ENCODE peak calls at places on chromosomes 4 and X, in four cellular contexts. S, Z, I and L are unnamed samples.

GRCh38 chrX:110051559-110051958 is 48.6 kb downstream of the TMEM164 start:
- DNase-seq in S (no peak), I (no peak), Z (no peak), L (no peak)

GRCh38 chrX:2550288-2551020 is 49.7 kb upstream of the DHRSX start:
- DNase-seq in S (no peak), I (no peak), Z (peak), L (no peak)

GRCh38 chrX:21658152-21658737 is at the start of gene KLHL34:
- DNase-seq in I (no peak), Z (no peak), S (no peak), L (no peak)

GRCh38 chr4:52298444-52298843 is 247.3 kb downstream of the SPATA18 start:
- DNase-seq in I (no peak), S (no peak), Z (no peak), L (no peak)

GRCh38 chr4:113943863-113944262 is 35.6 kb downstream of the ARSJ start:
- DNase-seq in S (no peak), Z (peak), I (no peak), L (no peak)

GRCh38 chr4:79597266-79597665 is 189.2 kb upstream of the GK2 start:
- DNase-seq in I (no peak), Z (peak), S (no peak), L (no peak)

GRCh38 chrX:1592128-1592862 is 891 bp downstream of the AKAP17A start:
- DNase-seq in Z (peak), I (no peak), S (no peak), L (no peak)

GRCh38 chrX:135477576-135477975 is 42.9 kb upstream of the INTS6L start:
- DNase-seq in S (no peak), Z (peak), I (peak), L (peak)

GRCh38 chr4:155666701-155667537 is at the start of gene GUCY1A1:
- DNase-seq in I (peak), S (no peak), Z (peak), L (peak)

GRCh38 chrX:1167466-1167865 is 45.0 kb downstream of the CRLF2 start:
- DNase-seq in Z (no peak), I (no peak), S (no peak), L (no peak)

GRCh38 chrX:94178145-94178790 is 504.3 kb downstream of the FAM133A start:
- DNase-seq in S (no peak), I (no peak), Z (peak), L (no peak)

GRCh38 chr4:3836802-3837601 is 70.8 kb downstream of the ADRA2C start:
- DNase-seq in I (peak), S (no peak), Z (no peak), L (no peak)

GRCh38 chrX:74924449-74925209 is 623 bp downstream of the NEXMIF start:
- DNase-seq in I (peak), Z (peak), S (peak), L (peak)

GRCh38 chr4:4532371-4532770 is 9.5 kb downstream of the STX18 start:
- DNase-seq in I (no peak), Z (no peak), S (no peak), L (no peak)

GRCh38 chr4:96916731-96917130 is 1076.8 kb downstream of the PDHA2 start:
- DNase-seq in S (no peak), I (no peak), Z (no peak), L (no peak)

GRCh38 chrX:78111140-78111931 is 7.3 kb downstream of the PGK1 start:
- DNase-seq in Z (no peak), S (no peak), I (no peak), L (no peak)

GRCh38 chrX:48794340-48794920 is 7.4 kb upstream of the HDAC6 start:
- DNase-seq in Z (no peak), I (no peak), S (no peak), L (no peak)

GRCh38 chr4:186781032-186781917 is 57.6 kb upstream of the FAT1 start:
- DNase-seq in I (no peak), S (no peak), Z (peak), L (no peak)

GRCh38 chrX:21946925-21947641 is 6.6 kb downstream of the SMS start:
- DNase-seq in I (no peak), Z (peak), S (no peak), L (no peak)

GRCh38 chr4:189615217-189615663 is 325.4 kb upstream of the FRG1 start:
- DNase-seq in I (no peak), S (no peak), Z (no peak), L (no peak)

GRCh38 chrX:43968347-43968746 is 4.8 kb downstream of the NDP start:
- DNase-seq in Z (no peak), S (no peak), I (no peak), L (peak)

GRCh38 chr4:134911941-134912340 is 710.4 kb upstream of the PABPC4L start:
- DNase-seq in S (no peak), I (no peak), Z (peak), L (no peak)

GRCh38 chr4:98706200-98706813 is 47.9 kb upstream of the TSPAN5 start:
- DNase-seq in S (no peak), Z (no peak), I (no peak), L (no peak)